ENCODE peak calls at places on chromosome 22, in eight cellular contexts. T, J, B, F, Z, V, X and Y are unnamed samples.

GRCh38 chr22:38569972-38570840 is at the start of gene DMC1:
- DNase-seq in T (peak; percentile 90), J (peak; percentile 96), B (peak; percentile 99), F (peak; percentile 77), Z (peak; percentile 79), V (peak; percentile 99), X (peak; percentile 95), Y (peak; percentile 97)

GRCh38 chr22:35111244-35111643 is 45.3 kb downstream of the ISX start:
- DNase-seq in T (no peak), J (no peak), B (no peak), F (no peak), Z (no peak), V (no peak), X (no peak), Y (no peak)

GRCh38 chr22:23216331-23217170 is 36.2 kb downstream of the BCR start:
- DNase-seq in T (no peak), J (no peak), B (no peak), F (no peak), Z (no peak), V (no peak), X (no peak), Y (peak; percentile 47)

GRCh38 chr22:42376721-42377177 is 55.5 kb downstream of the NFAM1 start:
- DNase-seq in T (peak; percentile 75), J (no peak), B (peak; percentile 91), F (no peak), Z (no peak), V (peak; percentile 80), X (peak; percentile 81), Y (no peak)

GRCh38 chr22:33726294-33726711 is 194.0 kb downstream of the LARGE1 start:
- DNase-seq in T (peak; percentile 75), J (no peak), B (no peak), F (peak; percentile 26), Z (no peak), V (no peak), X (no peak), Y (no peak)

GRCh38 chr22:29892315-29892714 is 9.3 kb downstream of the MTMR3 start:
- DNase-seq in T (no peak), J (no peak), B (no peak), F (no peak), Z (no peak), V (no peak), X (no peak), Y (no peak)

GRCh38 chr22:19290400-19291217 is 910 bp downstream of the CLTCL1 start:
- DNase-seq in T (peak; percentile 51), J (no peak), B (no peak), F (no peak), Z (no peak), V (peak; percentile 33), X (no peak), Y (no peak)

GRCh38 chr22:26610072-26610958 is 7.5 kb downstream of the CRYBB1 start:
- DNase-seq in T (peak; percentile 93), J (peak; percentile 95), B (no peak), F (peak; percentile 73), Z (no peak), V (no peak), X (no peak), Y (peak; percentile 81)

GRCh38 chr22:17796695-17797094 is 22.4 kb upstream of the BID start:
- DNase-seq in T (no peak), J (no peak), B (no peak), F (no peak), Z (no peak), V (no peak), X (no peak), Y (no peak)

GRCh38 chr22:22746963-22747933 is 102.8 kb downstream of the GGTLC2 start:
- DNase-seq in T (no peak), J (peak; percentile 67), B (no peak), F (no peak), Z (no peak), V (peak; percentile 13), X (no peak), Y (peak; percentile 82)

GRCh38 chr22:35299217-35299716 is 427 bp upstream of the TOM1 start:
- DNase-seq in T (peak; percentile 74), J (peak; percentile 38), B (no peak), F (no peak), Z (no peak), V (no peak), X (peak; percentile 60), Y (peak; percentile 57)

DNA sequence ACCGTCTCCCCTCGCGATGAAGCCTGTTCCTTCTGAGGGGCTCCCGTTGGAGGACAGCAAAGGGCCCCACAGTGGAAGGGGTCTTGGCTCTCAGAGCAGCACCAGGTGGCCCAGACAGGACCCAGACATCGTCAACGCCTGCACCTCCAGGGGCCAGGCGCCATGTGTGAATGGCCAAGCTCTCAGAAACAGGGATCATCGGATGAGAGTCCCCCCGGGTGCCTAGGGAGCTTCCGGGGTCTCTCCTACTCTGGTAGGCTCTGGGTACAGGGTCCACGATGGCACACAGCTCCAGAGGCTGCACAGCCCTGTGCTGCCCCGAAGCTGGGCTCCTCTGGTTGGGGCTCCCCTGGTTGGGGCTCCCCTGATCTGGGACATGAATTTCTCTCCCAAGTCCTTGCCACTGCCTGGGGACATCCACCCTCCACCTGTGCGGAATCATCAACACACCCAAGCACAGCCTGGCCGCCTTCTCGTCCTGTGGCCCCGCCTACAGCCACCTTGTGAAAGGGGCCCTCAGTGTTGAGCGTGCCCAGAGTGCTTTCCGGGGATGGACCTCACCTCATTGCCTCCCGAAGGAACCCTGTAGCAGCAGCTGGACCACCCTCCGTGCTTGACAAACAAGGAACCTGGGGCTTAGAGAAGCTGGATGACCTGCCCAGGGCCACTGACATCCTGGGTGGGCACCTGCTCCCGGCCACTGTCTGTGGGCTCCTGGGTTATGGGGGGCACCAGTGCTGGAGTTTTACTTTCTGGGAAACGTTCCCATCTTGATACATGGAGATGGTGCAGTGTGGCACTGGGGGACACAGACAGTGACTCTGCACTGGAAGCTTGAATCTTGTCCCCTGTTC is 928.9 kb downstream of the BRD1 start:
- DNase-seq in T (no peak), J (no peak), B (no peak), F (no peak), Z (no peak), V (no peak), X (no peak), Y (no peak)
- TF ChIP-seq EZH2phosphoT487 in T (no peak), J (no peak), B (no peak), F (no peak), Z (no peak), V (no peak), X (no peak), Y (no peak)

DNA sequence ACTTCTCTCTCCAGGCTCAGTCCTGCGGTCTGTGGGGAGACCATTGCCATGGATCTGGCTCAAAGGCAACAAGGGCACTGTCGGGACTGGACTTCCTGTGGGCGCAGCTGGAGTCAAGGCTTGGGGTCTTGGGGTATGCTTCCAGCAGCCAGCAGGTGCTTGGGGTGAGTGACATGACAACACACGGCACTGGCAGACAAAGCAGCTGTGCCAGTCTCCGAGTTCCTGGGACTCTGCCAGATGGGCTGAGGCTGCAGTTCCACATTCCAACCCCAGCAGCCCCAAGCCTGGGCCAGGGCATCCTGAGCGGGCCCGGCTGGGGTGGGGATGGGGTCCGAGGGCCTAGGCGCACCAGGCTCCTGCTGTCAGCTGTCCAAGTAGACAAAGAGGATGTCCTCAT is 12.3 kb downstream of the GUCD1 start:
- DNase-seq in T (no peak), J (no peak), B (no peak), F (no peak), Z (no peak), V (no peak), X (no peak), Y (no peak)
- H3K36me3 ChIP-seq in T (peaks cover 1% of the 10 kb centered on the region), J (peaks cover 14% of the 10 kb centered on the region), B (no peaks in the 10 kb centered on the region), F (peaks cover 8% of the 10 kb centered on the region), Z (no peaks in the 10 kb centered on the region), V (no peaks in the 10 kb centered on the region), X (peaks cover 22% of the 10 kb centered on the region), Y (peaks cover 74% of the 10 kb centered on the region)

GRCh38 chr22:36343070-36343719 is 44.6 kb downstream of the MYH9 start:
- DNase-seq in T (no peak), J (no peak), B (no peak), F (no peak), Z (no peak), V (no peak), X (no peak), Y (no peak)

GRCh38 chr22:36341640-36342041 is 46.1 kb downstream of the MYH9 start:
- DNase-seq in T (no peak), J (no peak), B (no peak), F (no peak), Z (no peak), V (no peak), X (no peak), Y (no peak)

GRCh38 chr22:36339171-36340065 is 48.3 kb downstream of the MYH9 start:
- DNase-seq in T (peak; percentile 93), J (no peak), B (no peak), F (no peak), Z (no peak), V (no peak), X (no peak), Y (no peak)

GRCh38 chr22:36337365-36338130 is 50.2 kb downstream of the MYH9 start:
- DNase-seq in T (no peak), J (no peak), B (no peak), F (no peak), Z (no peak), V (no peak), X (no peak), Y (no peak)

DNA sequence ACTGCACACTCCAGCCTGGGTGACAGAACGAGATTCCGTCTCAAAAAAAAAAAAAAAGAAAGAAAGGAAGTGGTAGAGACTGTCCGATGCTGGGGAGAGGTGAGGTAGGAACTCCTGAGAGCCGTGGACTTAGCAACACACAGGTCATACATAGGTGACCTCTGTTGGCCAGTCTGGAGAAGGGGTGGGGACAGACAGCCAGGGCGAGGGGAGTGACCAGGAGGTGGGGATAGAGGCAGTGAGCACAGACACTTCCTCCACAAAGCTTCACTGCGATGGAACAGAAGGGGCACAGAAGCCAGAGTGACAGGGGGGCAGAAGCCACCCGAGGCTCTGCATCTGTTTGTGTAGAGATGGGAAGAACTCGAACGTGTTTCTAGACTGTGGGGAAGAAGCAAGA is 47.1 kb downstream of the MYH9 start:
- DNase-seq in T (no peak), J (no peak), B (peak; percentile 38), F (no peak), Z (no peak), V (no peak), X (no peak), Y (no peak)
- H3K79me2 ChIP-seq in T (peaks cover 98% of the 10 kb centered on the region), J (peaks cover 100% of the 10 kb centered on the region), B (peaks cover 70% of the 10 kb centered on the region), F (peaks cover 98% of the 10 kb centered on the region), Z (peaks cover 96% of the 10 kb centered on the region), V (peaks cover 86% of the 10 kb centered on the region), X (peaks cover 100% of the 10 kb centered on the region), Y (peaks cover 16% of the 10 kb centered on the region)

GRCh38 chr22:45319319-45319675 is 9.6 kb downstream of the FAM118A start:
- DNase-seq in T (peak; percentile 51), J (no peak), B (peak; percentile 74), F (no peak), Z (no peak), V (peak; percentile 17), X (peak; percentile 60), Y (no peak)

GRCh38 chr22:45318168-45318557 is 8.4 kb downstream of the FAM118A start:
- DNase-seq in T (peak; percentile 94), J (peak; percentile 34), B (peak; percentile 75), F (no peak), Z (no peak), V (peak; percentile 72), X (peak; percentile 75), Y (peak; percentile 34)

GRCh38 chr22:45318558-45319318 is 9.0 kb downstream of the FAM118A start:
- DNase-seq in T (no peak), J (no peak), B (peak; percentile 32), F (no peak), Z (no peak), V (peak; percentile 20), X (no peak), Y (peak; percentile 10)

GRCh38 chr22:45316796-45317526 is 7.2 kb downstream of the FAM118A start:
- DNase-seq in T (no peak), J (no peak), B (no peak), F (no peak), Z (no peak), V (no peak), X (no peak), Y (no peak)

GRCh38 chr22:45317551-45318167 is 7.9 kb downstream of the FAM118A start:
- DNase-seq in T (peak; percentile 87), J (no peak), B (peak; percentile 30), F (peak; percentile 9), Z (no peak), V (peak; percentile 68), X (peak; percentile 70), Y (no peak)
- TF ChIP-seq EZH2phosphoT487 in T (no peak), J (no peak), B (no peak), F (no peak), Z (no peak), V (no peak), X (no peak), Y (no peak)